ENCODE peak calls at places on chromosomes 2 and 18, in seven cellular contexts. One of them, this sample, is unnamed. For H3K4me1, the result is how much of the 10 kb centered on the place peaks cover.

GRCh38 chr2:3379647-3380534 is at the start of gene TRAPPC12:
- DNase-seq in aorta: peak
- DNase-seq in heart left ventricle: peak
- DNase-seq in mammary epithelial cell: peak
- DNase-seq in mesendoderm: peak
- DNase-seq in cardiac muscle cell: peak
- DNase-seq in CD8-positive, alpha-beta memory T cell: peak
- DNase-seq in this sample: peak

GRCh38 chr2:54626131-54626530 is 97.3 kb upstream of the EML6 start:
- DNase-seq in aorta: no peak
- DNase-seq in heart left ventricle: no peak
- DNase-seq in mammary epithelial cell: no peak
- DNase-seq in mesendoderm: no peak
- DNase-seq in cardiac muscle cell: no peak
- DNase-seq in CD8-positive, alpha-beta memory T cell: no peak
- DNase-seq in this sample: no peak

GRCh38 chr2:26454561-26455001 is 23.3 kb downstream of the OTOF start:
- DNase-seq in aorta: no peak
- DNase-seq in heart left ventricle: no peak
- DNase-seq in mammary epithelial cell: no peak
- DNase-seq in mesendoderm: no peak
- DNase-seq in cardiac muscle cell: no peak
- DNase-seq in CD8-positive, alpha-beta memory T cell: no peak
- DNase-seq in this sample: no peak

GRCh38 chr2:163044116-163044515 is 205.5 kb upstream of the KCNH7 start:
- DNase-seq in aorta: no peak
- DNase-seq in heart left ventricle: no peak
- DNase-seq in mammary epithelial cell: no peak
- DNase-seq in mesendoderm: no peak
- DNase-seq in cardiac muscle cell: no peak
- DNase-seq in CD8-positive, alpha-beta memory T cell: no peak
- DNase-seq in this sample: no peak

GRCh38 chr2:136327162-136327852 is 209.4 kb upstream of the CXCR4 start:
- DNase-seq in aorta: no peak
- DNase-seq in heart left ventricle: no peak
- DNase-seq in mammary epithelial cell: no peak
- DNase-seq in mesendoderm: peak
- DNase-seq in cardiac muscle cell: no peak
- DNase-seq in CD8-positive, alpha-beta memory T cell: peak
- DNase-seq in this sample: no peak

GRCh38 chr2:381181-381580 is 93.3 kb upstream of the ALKAL2 start:
- DNase-seq in aorta: no peak
- DNase-seq in heart left ventricle: no peak
- DNase-seq in mammary epithelial cell: no peak
- DNase-seq in mesendoderm: no peak
- DNase-seq in cardiac muscle cell: no peak
- DNase-seq in CD8-positive, alpha-beta memory T cell: no peak
- DNase-seq in this sample: peak

GRCh38 chr2:232870002-232870765 is at the start of gene SNORC:
- DNase-seq in aorta: no peak
- DNase-seq in heart left ventricle: no peak
- DNase-seq in mammary epithelial cell: no peak
- DNase-seq in mesendoderm: no peak
- DNase-seq in cardiac muscle cell: no peak
- DNase-seq in CD8-positive, alpha-beta memory T cell: no peak
- DNase-seq in this sample: no peak

GRCh38 chr2:33134086-33134763 is 187.5 kb downstream of the LTBP1 start:
- DNase-seq in aorta: peak
- DNase-seq in heart left ventricle: peak
- DNase-seq in mammary epithelial cell: peak
- DNase-seq in mesendoderm: no peak
- DNase-seq in cardiac muscle cell: peak
- DNase-seq in CD8-positive, alpha-beta memory T cell: no peak
- DNase-seq in this sample: peak

GRCh38 chr2:85906748-85907147 is 18.0 kb upstream of the ST3GAL5 start:
- DNase-seq in aorta: no peak
- DNase-seq in heart left ventricle: no peak
- DNase-seq in mammary epithelial cell: no peak
- DNase-seq in mesendoderm: no peak
- DNase-seq in cardiac muscle cell: no peak
- DNase-seq in CD8-positive, alpha-beta memory T cell: no peak
- DNase-seq in this sample: no peak

GRCh38 chr18:64566461-64566860 is 417.6 kb upstream of the LINC00305 start:
- DNase-seq in aorta: no peak
- DNase-seq in heart left ventricle: no peak
- DNase-seq in mammary epithelial cell: no peak
- DNase-seq in mesendoderm: no peak
- DNase-seq in cardiac muscle cell: no peak
- DNase-seq in CD8-positive, alpha-beta memory T cell: no peak
- DNase-seq in this sample: no peak

GRCh38 chr18:77063256-77063655 is 69.3 kb downstream of the MBP start:
- DNase-seq in aorta: peak
- DNase-seq in heart left ventricle: no peak
- DNase-seq in mammary epithelial cell: peak
- DNase-seq in mesendoderm: no peak
- DNase-seq in cardiac muscle cell: no peak
- DNase-seq in CD8-positive, alpha-beta memory T cell: peak
- DNase-seq in this sample: no peak
- H3K4me1 ChIP-seq in aorta: under half
- H3K4me1 ChIP-seq in heart left ventricle: under half
- H3K4me1 ChIP-seq in mammary epithelial cell: half or more
- H3K4me1 ChIP-seq in mesendoderm: under half
- H3K4me1 ChIP-seq in cardiac muscle cell: under half
- H3K4me1 ChIP-seq in CD8-positive, alpha-beta memory T cell: half or more
- H3K4me1 ChIP-seq in this sample: under half

GRCh38 chr2:63050916-63051794 is 525 bp downstream of the OTX1 start:
- DNase-seq in aorta: no peak
- DNase-seq in heart left ventricle: no peak
- DNase-seq in mammary epithelial cell: peak
- DNase-seq in mesendoderm: peak
- DNase-seq in cardiac muscle cell: no peak
- DNase-seq in CD8-positive, alpha-beta memory T cell: no peak
- DNase-seq in this sample: no peak

GRCh38 chr2:63051795-63052333 is 1.2 kb downstream of the OTX1 start:
- DNase-seq in aorta: no peak
- DNase-seq in heart left ventricle: no peak
- DNase-seq in mammary epithelial cell: no peak
- DNase-seq in mesendoderm: peak
- DNase-seq in cardiac muscle cell: no peak
- DNase-seq in CD8-positive, alpha-beta memory T cell: no peak
- DNase-seq in this sample: no peak

GRCh38 chr2:63053889-63054725 is 3.5 kb downstream of the OTX1 start:
- DNase-seq in aorta: no peak
- DNase-seq in heart left ventricle: no peak
- DNase-seq in mammary epithelial cell: no peak
- DNase-seq in mesendoderm: peak
- DNase-seq in cardiac muscle cell: peak
- DNase-seq in CD8-positive, alpha-beta memory T cell: no peak
- DNase-seq in this sample: no peak

GRCh38 chr2:63053235-63053888 is 2.7 kb downstream of the OTX1 start:
- DNase-seq in aorta: no peak
- DNase-seq in heart left ventricle: no peak
- DNase-seq in mammary epithelial cell: no peak
- DNase-seq in mesendoderm: peak
- DNase-seq in cardiac muscle cell: no peak
- DNase-seq in CD8-positive, alpha-beta memory T cell: no peak
- DNase-seq in this sample: no peak

GRCh38 chr2:63052411-63053234 is 2.0 kb downstream of the OTX1 start:
- DNase-seq in aorta: no peak
- DNase-seq in heart left ventricle: no peak
- DNase-seq in mammary epithelial cell: no peak
- DNase-seq in mesendoderm: peak
- DNase-seq in cardiac muscle cell: no peak
- DNase-seq in CD8-positive, alpha-beta memory T cell: no peak
- DNase-seq in this sample: no peak
- H3K4me1 ChIP-seq in aorta: under half
- H3K4me1 ChIP-seq in heart left ventricle: under half
- H3K4me1 ChIP-seq in mammary epithelial cell: under half
- H3K4me1 ChIP-seq in mesendoderm: under half
- H3K4me1 ChIP-seq in cardiac muscle cell: under half
- H3K4me1 ChIP-seq in CD8-positive, alpha-beta memory T cell: under half
- H3K4me1 ChIP-seq in this sample: under half

GRCh38 chr18:13492314-13492713 is 234.0 kb downstream of the FAM210A start:
- DNase-seq in aorta: no peak
- DNase-seq in heart left ventricle: no peak
- DNase-seq in mammary epithelial cell: no peak
- DNase-seq in mesendoderm: no peak
- DNase-seq in cardiac muscle cell: no peak
- DNase-seq in CD8-positive, alpha-beta memory T cell: no peak
- DNase-seq in this sample: no peak
- H3K4me1 ChIP-seq in aorta: under half
- H3K4me1 ChIP-seq in heart left ventricle: under half
- H3K4me1 ChIP-seq in mammary epithelial cell: under half
- H3K4me1 ChIP-seq in mesendoderm: under half
- H3K4me1 ChIP-seq in cardiac muscle cell: under half
- H3K4me1 ChIP-seq in CD8-positive, alpha-beta memory T cell: under half
- H3K4me1 ChIP-seq in this sample: under half

GRCh38 chr2:197258580-197258979 is 52.0 kb downstream of the ANKRD44 start:
- DNase-seq in aorta: no peak
- DNase-seq in heart left ventricle: no peak
- DNase-seq in mammary epithelial cell: peak
- DNase-seq in mesendoderm: no peak
- DNase-seq in cardiac muscle cell: no peak
- DNase-seq in CD8-positive, alpha-beta memory T cell: no peak
- DNase-seq in this sample: no peak
- H3K4me1 ChIP-seq in aorta: under half
- H3K4me1 ChIP-seq in heart left ventricle: under half
- H3K4me1 ChIP-seq in mammary epithelial cell: under half
- H3K4me1 ChIP-seq in mesendoderm: under half
- H3K4me1 ChIP-seq in cardiac muscle cell: under half
- H3K4me1 ChIP-seq in CD8-positive, alpha-beta memory T cell: half or more
- H3K4me1 ChIP-seq in this sample: under half

GRCh38 chr18:48930926-48931325 is 19.8 kb downstream of the SMAD7 start:
- DNase-seq in aorta: no peak
- DNase-seq in heart left ventricle: no peak
- DNase-seq in mammary epithelial cell: no peak
- DNase-seq in mesendoderm: peak
- DNase-seq in cardiac muscle cell: no peak
- DNase-seq in CD8-positive, alpha-beta memory T cell: no peak
- DNase-seq in this sample: no peak

GRCh38 chr18:48933578-48934399 is 17.0 kb downstream of the SMAD7 start:
- DNase-seq in aorta: no peak
- DNase-seq in heart left ventricle: no peak
- DNase-seq in mammary epithelial cell: peak
- DNase-seq in mesendoderm: no peak
- DNase-seq in cardiac muscle cell: no peak
- DNase-seq in CD8-positive, alpha-beta memory T cell: no peak
- DNase-seq in this sample: no peak

GRCh38 chr18:48932822-48933510 is 17.8 kb downstream of the SMAD7 start:
- DNase-seq in aorta: no peak
- DNase-seq in heart left ventricle: no peak
- DNase-seq in mammary epithelial cell: no peak
- DNase-seq in mesendoderm: no peak
- DNase-seq in cardiac muscle cell: no peak
- DNase-seq in CD8-positive, alpha-beta memory T cell: no peak
- DNase-seq in this sample: no peak

GRCh38 chr18:48931680-48932461 is 18.9 kb downstream of the SMAD7 start:
- DNase-seq in aorta: no peak
- DNase-seq in heart left ventricle: no peak
- DNase-seq in mammary epithelial cell: no peak
- DNase-seq in mesendoderm: peak
- DNase-seq in cardiac muscle cell: no peak
- DNase-seq in CD8-positive, alpha-beta memory T cell: no peak
- DNase-seq in this sample: no peak

GRCh38 chr18:48932462-48932818 is 18.3 kb downstream of the SMAD7 start:
- DNase-seq in aorta: no peak
- DNase-seq in heart left ventricle: no peak
- DNase-seq in mammary epithelial cell: no peak
- DNase-seq in mesendoderm: no peak
- DNase-seq in cardiac muscle cell: no peak
- DNase-seq in CD8-positive, alpha-beta memory T cell: no peak
- DNase-seq in this sample: no peak
- H3K4me1 ChIP-seq in aorta: under half
- H3K4me1 ChIP-seq in heart left ventricle: half or more
- H3K4me1 ChIP-seq in mammary epithelial cell: half or more
- H3K4me1 ChIP-seq in mesendoderm: half or more
- H3K4me1 ChIP-seq in cardiac muscle cell: half or more
- H3K4me1 ChIP-seq in CD8-positive, alpha-beta memory T cell: half or more
- H3K4me1 ChIP-seq in this sample: half or more

GRCh38 chr2:160377204-160377995 is 116.2 kb downstream of the RBMS1 start:
- DNase-seq in aorta: no peak
- DNase-seq in heart left ventricle: no peak
- DNase-seq in mammary epithelial cell: no peak
- DNase-seq in mesendoderm: peak
- DNase-seq in cardiac muscle cell: no peak
- DNase-seq in CD8-positive, alpha-beta memory T cell: no peak
- DNase-seq in this sample: no peak

GRCh38 chr2:160376576-160376975 is 117.0 kb downstream of the RBMS1 start:
- DNase-seq in aorta: no peak
- DNase-seq in heart left ventricle: no peak
- DNase-seq in mammary epithelial cell: no peak
- DNase-seq in mesendoderm: peak
- DNase-seq in cardiac muscle cell: no peak
- DNase-seq in CD8-positive, alpha-beta memory T cell: no peak
- DNase-seq in this sample: no peak

GRCh38 chr2:160375802-160376469 is 117.7 kb downstream of the RBMS1 start:
- DNase-seq in aorta: no peak
- DNase-seq in heart left ventricle: no peak
- DNase-seq in mammary epithelial cell: no peak
- DNase-seq in mesendoderm: no peak
- DNase-seq in cardiac muscle cell: no peak
- DNase-seq in CD8-positive, alpha-beta memory T cell: no peak
- DNase-seq in this sample: no peak

GRCh38 chr2:160373263-160374019 is 120.2 kb downstream of the RBMS1 start:
- DNase-seq in aorta: no peak
- DNase-seq in heart left ventricle: no peak
- DNase-seq in mammary epithelial cell: no peak
- DNase-seq in mesendoderm: no peak
- DNase-seq in cardiac muscle cell: no peak
- DNase-seq in CD8-positive, alpha-beta memory T cell: no peak
- DNase-seq in this sample: no peak

GRCh38 chr2:160375037-160375436 is 118.6 kb downstream of the RBMS1 start:
- DNase-seq in aorta: no peak
- DNase-seq in heart left ventricle: no peak
- DNase-seq in mammary epithelial cell: no peak
- DNase-seq in mesendoderm: no peak
- DNase-seq in cardiac muscle cell: no peak
- DNase-seq in CD8-positive, alpha-beta memory T cell: no peak
- DNase-seq in this sample: no peak
- H3K4me1 ChIP-seq in aorta: under half
- H3K4me1 ChIP-seq in heart left ventricle: half or more
- H3K4me1 ChIP-seq in mammary epithelial cell: under half
- H3K4me1 ChIP-seq in mesendoderm: under half
- H3K4me1 ChIP-seq in cardiac muscle cell: half or more
- H3K4me1 ChIP-seq in CD8-positive, alpha-beta memory T cell: half or more
- H3K4me1 ChIP-seq in this sample: under half

DNA sequence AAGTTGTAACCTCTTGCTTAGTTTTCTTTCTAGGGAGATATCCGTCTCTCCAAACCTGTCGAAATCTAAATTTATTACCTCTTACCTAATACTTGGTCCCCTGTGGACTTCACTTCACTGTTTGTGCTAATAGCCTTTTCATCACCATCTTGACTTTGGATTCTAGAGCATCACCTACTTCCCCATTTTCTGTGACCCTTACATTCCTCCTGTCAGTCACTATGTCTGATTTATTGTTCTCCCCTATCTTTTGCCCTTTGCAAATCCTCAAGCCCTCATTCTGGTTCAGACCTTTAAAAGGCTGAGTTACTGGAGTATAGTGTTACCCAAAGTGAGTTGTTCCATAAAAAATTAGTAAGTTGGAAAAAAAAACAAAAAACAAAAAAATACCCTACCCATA is 7.5 kb downstream of the MYO1B start:
- DNase-seq in aorta: no peak
- DNase-seq in heart left ventricle: no peak
- DNase-seq in mammary epithelial cell: no peak
- DNase-seq in mesendoderm: no peak
- DNase-seq in cardiac muscle cell: peak
- DNase-seq in CD8-positive, alpha-beta memory T cell: no peak
- DNase-seq in this sample: no peak
- H3K4me1 ChIP-seq in aorta: under half
- H3K4me1 ChIP-seq in heart left ventricle: under half
- H3K4me1 ChIP-seq in mammary epithelial cell: half or more
- H3K4me1 ChIP-seq in mesendoderm: under half
- H3K4me1 ChIP-seq in cardiac muscle cell: under half
- H3K4me1 ChIP-seq in CD8-positive, alpha-beta memory T cell: under half
- H3K4me1 ChIP-seq in this sample: under half

This sample was measured in lung.